ENCODE peak calls at places on chromosomes 16 and 17, in ten cellular contexts. One of them, this sample, is unnamed.

GRCh38 chr17:65190467-65191095 is 53.4 kb downstream of the RGS9 start:
- DNase-seq in Ammon's horn: no peak
- DNase-seq in HEK293T: no peak
- DNase-seq in HTR-8/SVneo: no peak
- DNase-seq in activated T-cell treated with anti-CD3 and anti-CD28 coated beads, Interleukin-2, amount 50 U/mL, for 24 hours: no peak
- DNase-seq in GM04503: no peak
- DNase-seq in NCI-H460: no peak
- DNase-seq in B cell: no peak
- DNase-seq in kidney tubule cell: no peak
- DNase-seq in stimulated activated CD4-positive, alpha-beta T cell treated with anti-CD3 and anti-CD28 coated beads, Interleukin-15, amount 100 ng/mL, for 48 hours: no peak
- DNase-seq in this sample: no peak

GRCh38 chr16:47657032-47657431 is 195.9 kb downstream of the PHKB start:
- DNase-seq in Ammon's horn: no peak
- DNase-seq in HEK293T: no peak
- DNase-seq in HTR-8/SVneo: no peak
- DNase-seq in activated T-cell treated with anti-CD3 and anti-CD28 coated beads, Interleukin-2, amount 50 U/mL, for 24 hours: no peak
- DNase-seq in GM04503: no peak
- DNase-seq in NCI-H460: no peak
- DNase-seq in B cell: no peak
- DNase-seq in kidney tubule cell: no peak
- DNase-seq in stimulated activated CD4-positive, alpha-beta T cell treated with anti-CD3 and anti-CD28 coated beads, Interleukin-15, amount 100 ng/mL, for 48 hours: no peak
- DNase-seq in this sample: no peak

GRCh38 chr17:44848257-44848795 is 643 bp downstream of the HIGD1B start:
- DNase-seq in Ammon's horn: no peak
- DNase-seq in HEK293T: no peak
- DNase-seq in HTR-8/SVneo: no peak
- DNase-seq in activated T-cell treated with anti-CD3 and anti-CD28 coated beads, Interleukin-2, amount 50 U/mL, for 24 hours: no peak
- DNase-seq in GM04503: no peak
- DNase-seq in NCI-H460: no peak
- DNase-seq in B cell: no peak
- DNase-seq in kidney tubule cell: no peak
- DNase-seq in stimulated activated CD4-positive, alpha-beta T cell treated with anti-CD3 and anti-CD28 coated beads, Interleukin-15, amount 100 ng/mL, for 48 hours: no peak
- DNase-seq in this sample: no peak

GRCh38 chr16:4944333-4945281 is 7.7 kb upstream of the PPL start:
- DNase-seq in Ammon's horn: no peak
- DNase-seq in HEK293T: peak
- DNase-seq in HTR-8/SVneo: peak
- DNase-seq in activated T-cell treated with anti-CD3 and anti-CD28 coated beads, Interleukin-2, amount 50 U/mL, for 24 hours: no peak
- DNase-seq in GM04503: peak
- DNase-seq in NCI-H460: peak
- DNase-seq in B cell: no peak
- DNase-seq in kidney tubule cell: peak
- DNase-seq in stimulated activated CD4-positive, alpha-beta T cell treated with anti-CD3 and anti-CD28 coated beads, Interleukin-15, amount 100 ng/mL, for 48 hours: no peak
- DNase-seq in this sample: peak

GRCh38 chr17:63406689-63407330 is 39.3 kb downstream of the CYB561 start:
- DNase-seq in Ammon's horn: peak
- DNase-seq in HEK293T: peak
- DNase-seq in HTR-8/SVneo: peak
- DNase-seq in activated T-cell treated with anti-CD3 and anti-CD28 coated beads, Interleukin-2, amount 50 U/mL, for 24 hours: no peak
- DNase-seq in GM04503: peak
- DNase-seq in NCI-H460: peak
- DNase-seq in B cell: peak
- DNase-seq in kidney tubule cell: peak
- DNase-seq in stimulated activated CD4-positive, alpha-beta T cell treated with anti-CD3 and anti-CD28 coated beads, Interleukin-15, amount 100 ng/mL, for 48 hours: peak
- DNase-seq in this sample: peak

GRCh38 chr16:57893559-57894389 is 77.2 kb downstream of the CNGB1 start:
- DNase-seq in Ammon's horn: no peak
- DNase-seq in HEK293T: no peak
- DNase-seq in HTR-8/SVneo: peak
- DNase-seq in activated T-cell treated with anti-CD3 and anti-CD28 coated beads, Interleukin-2, amount 50 U/mL, for 24 hours: no peak
- DNase-seq in GM04503: peak
- DNase-seq in NCI-H460: no peak
- DNase-seq in B cell: no peak
- DNase-seq in kidney tubule cell: peak
- DNase-seq in stimulated activated CD4-positive, alpha-beta T cell treated with anti-CD3 and anti-CD28 coated beads, Interleukin-15, amount 100 ng/mL, for 48 hours: no peak
- DNase-seq in this sample: peak

GRCh38 chr16:58459344-58460218 is 40.4 kb upstream of the NDRG4 start:
- DNase-seq in Ammon's horn: no peak
- DNase-seq in HEK293T: no peak
- DNase-seq in HTR-8/SVneo: peak
- DNase-seq in activated T-cell treated with anti-CD3 and anti-CD28 coated beads, Interleukin-2, amount 50 U/mL, for 24 hours: peak
- DNase-seq in GM04503: no peak
- DNase-seq in NCI-H460: no peak
- DNase-seq in B cell: no peak
- DNase-seq in kidney tubule cell: peak
- DNase-seq in stimulated activated CD4-positive, alpha-beta T cell treated with anti-CD3 and anti-CD28 coated beads, Interleukin-15, amount 100 ng/mL, for 48 hours: peak
- DNase-seq in this sample: no peak

GRCh38 chr17:82356845-82357355 is 2.1 kb upstream of the TEX19 start:
- DNase-seq in Ammon's horn: no peak
- DNase-seq in HEK293T: no peak
- DNase-seq in HTR-8/SVneo: no peak
- DNase-seq in activated T-cell treated with anti-CD3 and anti-CD28 coated beads, Interleukin-2, amount 50 U/mL, for 24 hours: no peak
- DNase-seq in GM04503: no peak
- DNase-seq in NCI-H460: no peak
- DNase-seq in B cell: no peak
- DNase-seq in kidney tubule cell: no peak
- DNase-seq in stimulated activated CD4-positive, alpha-beta T cell treated with anti-CD3 and anti-CD28 coated beads, Interleukin-15, amount 100 ng/mL, for 48 hours: no peak
- DNase-seq in this sample: no peak

GRCh38 chr17:8089728-8090127 is 2.2 kb upstream of the ALOX12B start:
- DNase-seq in Ammon's horn: no peak
- DNase-seq in HEK293T: no peak
- DNase-seq in HTR-8/SVneo: no peak
- DNase-seq in activated T-cell treated with anti-CD3 and anti-CD28 coated beads, Interleukin-2, amount 50 U/mL, for 24 hours: no peak
- DNase-seq in GM04503: no peak
- DNase-seq in NCI-H460: no peak
- DNase-seq in B cell: no peak
- DNase-seq in kidney tubule cell: no peak
- DNase-seq in stimulated activated CD4-positive, alpha-beta T cell treated with anti-CD3 and anti-CD28 coated beads, Interleukin-15, amount 100 ng/mL, for 48 hours: no peak
- DNase-seq in this sample: no peak

GRCh38 chr17:46031920-46032319 is 32.9 kb downstream of the STH start:
- DNase-seq in Ammon's horn: no peak
- DNase-seq in HEK293T: no peak
- DNase-seq in HTR-8/SVneo: no peak
- DNase-seq in activated T-cell treated with anti-CD3 and anti-CD28 coated beads, Interleukin-2, amount 50 U/mL, for 24 hours: no peak
- DNase-seq in GM04503: no peak
- DNase-seq in NCI-H460: no peak
- DNase-seq in B cell: no peak
- DNase-seq in kidney tubule cell: no peak
- DNase-seq in stimulated activated CD4-positive, alpha-beta T cell treated with anti-CD3 and anti-CD28 coated beads, Interleukin-15, amount 100 ng/mL, for 48 hours: no peak
- DNase-seq in this sample: no peak